ENCODE peak calls at places on chromosomes 1 and 21, in seven cellular contexts. V, E, Q, L, Y, C and W are unnamed samples.

GRCh38 chr1:26552720-26553119 is 23.2 kb downstream of the RPS6KA1 start:
- DNase-seq in Q (no peak), Y (no peak), E (no peak), V (no peak), C (no peak), L (no peak), W (no peak)

GRCh38 chr1:173917635-173918493 is 737 bp upstream of the SERPINC1 start:
- DNase-seq in Q (no peak), E (no peak), C (no peak), V (no peak), Y (no peak), L (no peak), W (no peak)

GRCh38 chr1:69263982-69264381 is 303.7 kb upstream of the LRRC7 start:
- DNase-seq in Q (no peak), V (peak; percentile 13), E (no peak), Y (no peak), L (no peak), C (no peak), W (no peak)

GRCh38 chr1:247332901-247333361 is 1.3 kb upstream of the ZNF496 start:
- DNase-seq in L (peak; percentile 30), Q (peak; percentile 79), C (no peak), V (no peak), Y (peak; percentile 31), E (peak; percentile 61), W (no peak)

GRCh38 chr1:85984677-85985076 is 171.9 kb downstream of the COL24A1 start:
- DNase-seq in V (no peak), Y (no peak), L (no peak), E (no peak), Q (no peak), C (no peak), W (no peak)

GRCh38 chr21:17903029-17903806 is 84.1 kb upstream of the C21orf91 start:
- DNase-seq in V (no peak), Y (no peak), E (no peak), C (peak; percentile 74), L (peak; percentile 39), Q (no peak), W (peak; percentile 15)

GRCh38 chr1:203672354-203672753 is 45.7 kb downstream of the ATP2B4 start:
- DNase-seq in Q (peak; percentile 94), L (no peak), V (no peak), Y (no peak), C (no peak), E (peak; percentile 71), W (no peak)

GRCh38 chr1:110434946-110435345 is 16.0 kb upstream of the PROK1 start:
- DNase-seq in C (no peak), E (no peak), Q (no peak), Y (no peak), V (no peak), L (no peak), W (no peak)

GRCh38 chr1:184299076-184299790 is 87.6 kb upstream of the C1orf21 start:
- DNase-seq in Y (no peak), V (no peak), C (no peak), E (no peak), L (no peak), Q (no peak), W (no peak)

GRCh38 chr1:152034654-152035405 is 2.0 kb downstream of the S100A11 start:
- DNase-seq in C (peak; percentile 76), L (peak; percentile 90), Q (no peak), Y (peak; percentile 70), V (no peak), E (no peak), W (peak; percentile 60)

GRCh38 chr1:33396188-33397124 is 34.4 kb downstream of the PHC2 start:
- DNase-seq in V (no peak), L (no peak), Q (no peak), C (no peak), E (no peak), Y (no peak), W (no peak)

GRCh38 chr1:161119017-161119378 is 1.1 kb downstream of the NIT1 start:
- DNase-seq in Y (no peak), E (peak; percentile 64), Q (peak; percentile 70), C (peak; percentile 54), L (peak; percentile 67), V (no peak), W (no peak)
- H3K36me3 ChIP-seq in Y (peaks cover 33% of the 10 kb centered on the region), E (no peaks in the 10 kb centered on the region), Q (peaks cover 55% of the 10 kb centered on the region), C (peaks cover 60% of the 10 kb centered on the region), L (peaks cover 27% of the 10 kb centered on the region), V (no peaks in the 10 kb centered on the region), W (peaks cover 25% of the 10 kb centered on the region)

GRCh38 chr1:8981169-8981568 is 35.5 kb downstream of the CA6 start:
- DNase-seq in Q (no peak), Y (no peak), V (no peak), E (no peak), C (no peak), L (no peak), W (no peak)
- H3K4me3 ChIP-seq in Q (no peak overlapping the region), Y (no peak overlapping the region), V (no peak overlapping the region), E (no peak overlapping the region), C (no peak overlapping the region), L (no peak overlapping the region), W (no peak overlapping the region)

GRCh38 chr1:185732941-185733340 is 1.2 kb upstream of the HMCN1 start:
- DNase-seq in C (no peak), V (no peak), E (no peak), Q (no peak), L (peak; percentile 18), Y (no peak), W (no peak)
- TF ChIP-seq CTCF in C (no peak), V (no peak), E (no peak), Q (no peak), L (no peak), Y (no peak), W (no peak)

GRCh38 chr1:36352910-36353878 is 29.7 kb upstream of the EVA1B start:
- DNase-seq in Q (no peak), C (no peak), L (no peak), Y (no peak), E (peak; percentile 28), V (no peak), W (no peak)

GRCh38 chr1:36350659-36351171 is 27.3 kb upstream of the EVA1B start:
- DNase-seq in E (no peak), Q (peak; percentile 77), Y (no peak), C (no peak), V (no peak), L (no peak), W (no peak)

GRCh38 chr1:36351222-36351977 is 28.0 kb upstream of the EVA1B start:
- DNase-seq in L (no peak), C (no peak), Y (peak; percentile 43), Q (no peak), V (no peak), E (no peak), W (no peak)

GRCh38 chr1:36354486-36354885 is 31.0 kb upstream of the EVA1B start:
- DNase-seq in E (peak; percentile 23), Y (no peak), Q (no peak), L (no peak), C (no peak), V (no peak), W (no peak)

GRCh38 chr1:36352141-36352909 is 28.9 kb upstream of the EVA1B start:
- DNase-seq in C (no peak), E (peak; percentile 41), Q (no peak), V (no peak), Y (no peak), L (no peak), W (no peak)
- H3K36me3 ChIP-seq in C (peaks cover 77% of the 10 kb centered on the region), E (peaks cover 7% of the 10 kb centered on the region), Q (peaks cover 58% of the 10 kb centered on the region), V (no peaks in the 10 kb centered on the region), Y (peaks cover 48% of the 10 kb centered on the region), L (peaks cover 3% of the 10 kb centered on the region), W (peaks cover 41% of the 10 kb centered on the region)

GRCh38 chr1:82837261-82837660 is 1036.5 kb downstream of the ADGRL2 start:
- DNase-seq in Q (no peak), L (no peak), E (no peak), V (no peak), C (no peak), Y (no peak), W (no peak)

GRCh38 chr1:82840192-82840591 is 1039.5 kb downstream of the ADGRL2 start:
- DNase-seq in Y (no peak), V (no peak), C (no peak), E (no peak), Q (no peak), L (no peak), W (no peak)

GRCh38 chr1:82836246-82836645 is 1035.5 kb downstream of the ADGRL2 start:
- DNase-seq in C (no peak), L (no peak), E (no peak), Y (no peak), V (no peak), Q (no peak), W (no peak)

GRCh38 chr1:82838066-82838465 is 1037.3 kb downstream of the ADGRL2 start:
- DNase-seq in Q (no peak), C (no peak), L (no peak), E (no peak), Y (no peak), V (no peak), W (no peak)
- H3K4me3 ChIP-seq in Q (no peak overlapping the region), C (no peak overlapping the region), L (no peak overlapping the region), E (no peak overlapping the region), Y (no peak overlapping the region), V (no peak overlapping the region), W (no peak overlapping the region)

DNA sequence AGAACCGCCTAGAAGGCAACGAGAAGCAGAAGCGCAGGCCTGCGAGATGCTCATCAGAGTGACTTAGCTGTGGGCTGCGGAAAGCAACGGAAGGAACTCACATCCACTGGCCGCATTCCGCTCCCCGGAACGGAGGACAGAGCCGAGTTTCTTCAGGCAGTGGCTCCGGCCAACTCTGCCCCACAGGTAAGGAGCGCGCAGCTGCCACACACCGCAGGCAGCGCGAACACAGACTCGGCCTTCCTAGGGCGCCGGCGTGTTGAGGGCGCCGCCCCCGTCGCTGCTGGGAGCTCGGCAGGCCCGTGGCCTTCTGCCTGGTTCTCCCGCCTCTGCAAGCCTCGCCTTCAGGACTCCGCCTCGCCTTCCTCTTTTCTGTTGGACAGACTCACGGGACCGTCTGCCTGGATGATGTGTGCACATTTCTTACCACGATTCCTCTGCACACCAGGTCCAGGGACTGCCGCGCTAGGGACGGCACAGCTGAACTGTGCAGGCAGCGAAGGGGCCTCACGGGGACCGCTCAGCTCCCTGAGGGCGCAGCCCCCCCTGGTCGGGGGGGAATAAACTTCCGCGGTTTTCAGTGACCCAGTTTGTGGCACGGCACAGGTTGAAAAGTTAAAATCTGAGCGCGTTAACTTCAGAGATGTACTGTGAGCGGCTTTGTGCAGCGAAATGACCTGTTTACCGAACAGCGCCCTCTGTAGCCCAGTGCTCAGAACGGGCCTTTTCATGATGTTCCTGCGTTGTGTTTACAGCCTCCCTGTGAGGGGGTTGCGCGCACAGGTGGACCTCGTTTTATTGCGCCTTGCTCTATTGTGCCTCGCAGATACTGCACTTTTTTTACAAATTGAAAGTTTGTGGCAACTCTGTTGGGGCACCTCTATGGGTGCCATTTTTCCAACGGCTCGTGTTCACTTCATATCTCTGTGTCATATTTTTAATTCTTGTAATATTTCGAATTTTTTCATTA is 15.8 kb downstream of the TCP10L start:
- DNase-seq in L (peak; percentile 96), V (peak; percentile 80), E (peak; percentile 78), C (peak; percentile 80), Y (peak; percentile 69), Q (peak; percentile 89), W (peak; percentile 64)
- TF ChIP-seq CTCF in L (peak; percentile 86), V (peak; percentile 68), E (peak; percentile 74), C (peak; percentile 89), Y (peak; percentile 68), Q (peak; percentile 80), W (peak; percentile 86)

DNA sequence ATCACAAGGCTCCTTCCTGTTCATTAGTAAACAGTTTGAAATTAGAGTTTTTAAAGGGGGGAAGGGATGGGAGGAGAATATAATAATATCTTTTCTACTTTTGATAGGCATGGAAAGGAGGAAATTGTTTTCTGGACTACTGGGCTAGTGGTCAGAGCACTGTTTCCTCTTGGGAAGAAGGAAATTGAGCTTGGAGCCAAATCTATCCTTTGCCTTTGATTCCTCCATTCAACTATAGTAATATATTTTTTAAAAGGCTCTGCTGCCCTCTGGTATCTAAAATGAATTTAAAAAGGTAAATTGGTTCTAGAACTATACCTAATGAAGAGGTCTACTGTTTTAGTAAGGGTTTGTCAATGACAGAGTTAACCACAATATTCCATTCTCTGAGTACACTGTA is 5.9 kb downstream of the IARS2 start:
- DNase-seq in Q (no peak), V (no peak), L (no peak), Y (no peak), E (no peak), C (no peak), W (no peak)
- H3K36me3 ChIP-seq in Q (peaks cover 86% of the 10 kb centered on the region), V (no peaks in the 10 kb centered on the region), L (peaks cover 38% of the 10 kb centered on the region), Y (peaks cover 18% of the 10 kb centered on the region), E (peaks cover 5% of the 10 kb centered on the region), C (peaks cover 80% of the 10 kb centered on the region), W (peaks cover 5% of the 10 kb centered on the region)